ENCODE peak calls at places on chromosomes 12 and 14, in four cellular contexts. G is progenitor cell of endocrine pancreas; Z is activated CD8-positive, alpha-beta memory T cell treated with anti-CD3 and anti-CD28 coated beads for 4 hours; I is NCI-H69. T is an unnamed sample.

GRCh38 chr12:50971946-50972345 is 19.6 kb downstream of the HIGD1C start:
- DNase-seq in G (no peak), Z (no peak), I (no peak), T (no peak)

GRCh38 chr14:52694761-52695480 is 437 bp downstream of the ERO1A start:
- DNase-seq in I (peak), G (peak), Z (peak), T (peak)

GRCh38 chr14:74875941-74876913 is at the start of gene PROX2:
- DNase-seq in G (no peak), Z (no peak), I (no peak), T (no peak)

GRCh38 chr12:63150255-63151060 is 543 bp downstream of the AVPR1A start:
- DNase-seq in I (peak), G (peak), Z (no peak), T (no peak)

GRCh38 chr14:88488081-88488480 is 66.7 kb downstream of the PTPN21 start:
- DNase-seq in Z (no peak), I (no peak), G (no peak), T (no peak)

GRCh38 chr14:67623114-67623513 is 3.4 kb downstream of the ARG2 start:
- DNase-seq in Z (no peak), I (no peak), G (no peak), T (no peak)

GRCh38 chr12:84159245-84159644 is 753.4 kb downstream of the SLC6A15 start:
- DNase-seq in G (no peak), I (no peak), Z (no peak), T (no peak)

GRCh38 chr14:67285876-67286452 is 44.7 kb downstream of the PALS1 start:
- DNase-seq in G (no peak), Z (no peak), I (peak), T (no peak)

GRCh38 chr14:41605550-41606248 is 977 bp upstream of the LRFN5 start:
- DNase-seq in G (peak), I (peak), Z (no peak), T (peak)

GRCh38 chr14:36773136-36773540 is 111.5 kb downstream of the PAX9 start:
- DNase-seq in I (peak), Z (no peak), G (no peak), T (peak)

GRCh38 chr14:76872796-76873432 is 46.7 kb downstream of the LRRC74A start:
- DNase-seq in I (peak), G (peak), Z (peak), T (peak)